ENCODE peak calls at places on chromosomes 4 and X, in eight cellular contexts. T, R, B, Q, H, Z, L and G are unnamed samples.

GRCh38 chr4:125266901-125267601 is 47.7 kb upstream of the FAT4 start:
- DNase-seq in B (peak), T (peak), H (no peak), L (peak), Z (no peak), Q (no peak), R (no peak), G (no peak)

GRCh38 chrX:71320126-71320525 is 18.6 kb downstream of the ITGB1BP2 start:
- DNase-seq in B (no peak), Q (no peak), R (no peak), L (no peak), Z (no peak), H (no peak), T (no peak), G (no peak)

GRCh38 chr4:123922847-123923246 is 526.3 kb downstream of the SPRY1 start:
- DNase-seq in B (peak), Z (no peak), R (no peak), T (no peak), H (no peak), L (peak), Q (no peak), G (no peak)

GRCh38 chrX:78046362-78046761 is 57.7 kb upstream of the PGK1 start:
- DNase-seq in T (no peak), Z (no peak), H (no peak), L (no peak), B (no peak), Q (no peak), R (no peak), G (no peak)

GRCh38 chr4:119627267-119628190 is 1.1 kb downstream of the PDE5A start:
- DNase-seq in T (peak), L (peak), B (peak), H (peak), R (peak), Z (peak), Q (peak), G (peak)

GRCh38 chrX:144566592-144566991 is 680.7 kb upstream of the SPANXN1 start:
- DNase-seq in L (no peak), T (peak), Q (no peak), B (no peak), Z (no peak), H (no peak), R (no peak), G (no peak)

GRCh38 chr4:67549123-67549522 is 3.8 kb upstream of the CENPC start:
- DNase-seq in R (no peak), B (no peak), H (no peak), T (no peak), L (peak), Q (no peak), Z (no peak), G (no peak)

GRCh38 chr4:81214518-81215218 is 354 bp downstream of the PRKG2 start:
- DNase-seq in T (peak), R (no peak), L (peak), H (no peak), Q (peak), Z (no peak), B (peak), G (no peak)

GRCh38 chr4:74990276-74990675 is 57.4 kb downstream of the PARM1 start:
- DNase-seq in R (no peak), H (no peak), L (no peak), T (no peak), Q (no peak), B (no peak), Z (no peak), G (no peak)

GRCh38 chr4:73721419-73721818 is 18.9 kb upstream of the CXCL8 start:
- DNase-seq in B (peak), R (no peak), Z (no peak), T (peak), H (no peak), Q (no peak), L (peak), G (no peak)

GRCh38 chr4:158845166-158846041 is 76.6 kb downstream of the FNIP2 start:
- DNase-seq in B (no peak), Z (no peak), R (no peak), Q (no peak), T (no peak), L (no peak), H (no peak), G (no peak)

GRCh38 chr4:175873707-175874106 is 61.6 kb upstream of the GPM6A start:
- DNase-seq in R (no peak), B (no peak), T (no peak), H (no peak), L (no peak), Q (no peak), Z (no peak), G (no peak)

GRCh38 chr4:152032722-152033131 is 271.9 kb upstream of the GATB start:
- DNase-seq in H (no peak), L (peak), Z (no peak), T (peak), B (peak), R (no peak), Q (no peak), G (no peak)

GRCh38 chrX:68941385-68941952 is 112.6 kb downstream of the EFNB1 start:
- DNase-seq in B (peak), R (peak), Z (no peak), L (peak), T (no peak), H (no peak), Q (no peak), G (no peak)

GRCh38 chrX:122113376-122113775 is 1066.0 kb downstream of the GLUD2 start:
- DNase-seq in Z (no peak), Q (no peak), R (no peak), L (no peak), H (no peak), T (no peak), B (no peak), G (no peak)

GRCh38 chrX:123764967-123765871 is 32.4 kb upstream of the THOC2 start:
- DNase-seq in R (peak), T (peak), H (peak), Q (peak), B (peak), L (peak), Z (peak), G (peak)

GRCh38 chr4:145404754-145405153 is 76.9 kb upstream of the SMAD1 start:
- DNase-seq in H (no peak), R (no peak), T (no peak), L (no peak), Q (no peak), Z (no peak), B (no peak), G (no peak)

DNA sequence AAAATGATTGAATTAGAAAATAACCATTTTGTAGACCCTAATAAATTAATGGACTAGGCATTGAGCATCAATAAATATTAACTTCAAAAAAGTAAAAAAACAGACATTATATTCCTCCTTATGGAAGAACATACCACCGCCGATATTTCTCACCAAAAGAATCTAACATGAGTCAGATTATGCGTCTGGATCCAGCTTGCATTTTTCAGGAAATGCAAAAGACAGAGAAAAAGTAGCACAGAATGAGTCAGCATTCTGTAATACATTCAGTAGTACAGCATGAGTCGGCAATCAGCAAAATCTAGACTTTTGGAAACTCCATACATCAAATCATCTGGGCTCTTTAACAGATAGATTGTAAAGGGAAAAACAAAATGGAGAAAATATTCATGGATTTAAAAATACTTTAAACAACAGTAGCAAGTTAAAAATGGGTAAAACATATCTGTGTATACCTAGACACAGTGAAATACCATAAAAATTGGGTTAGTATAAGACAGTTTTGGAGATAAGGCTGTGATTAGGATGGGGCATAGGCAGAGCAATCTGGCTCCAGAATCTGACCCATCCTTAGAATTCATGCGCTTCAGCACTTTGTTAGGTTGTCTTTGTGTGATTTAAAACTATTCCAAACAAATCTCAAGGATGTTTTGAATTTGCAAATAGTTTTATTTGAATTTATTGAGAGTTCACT is 633.0 kb upstream of the FAM241A start:
- DNase-seq in L (peak), B (peak), T (peak), H (no peak), R (no peak), Z (no peak), Q (no peak), G (no peak)
- H3K27ac ChIP-seq in L (peak), B (peak), T (no peak), H (no peak), R (no peak), Z (no peak), Q (no peak), G (no peak)

DNA sequence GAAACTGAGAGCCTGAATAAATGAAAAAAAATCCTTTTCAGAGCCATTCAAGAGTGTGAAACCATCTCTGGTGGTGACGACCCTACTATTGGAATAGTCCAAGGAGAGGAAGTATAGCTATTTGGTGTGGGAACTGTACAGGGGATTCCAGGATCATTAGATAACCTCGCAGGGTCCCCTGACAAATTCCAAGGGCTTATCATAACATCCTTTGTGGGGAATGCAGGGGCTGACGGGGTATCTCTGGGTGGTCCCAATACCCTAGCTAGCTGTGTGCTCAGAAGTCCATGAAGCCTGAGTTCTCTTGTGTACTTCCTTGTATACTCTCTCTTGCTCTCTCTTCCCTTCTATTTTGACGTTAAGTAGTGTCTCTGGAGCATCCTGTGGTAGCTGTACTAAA is 13.8 kb upstream of the PLAC1 start:
- DNase-seq in T (no peak), Z (no peak), R (no peak), H (no peak), Q (no peak), B (no peak), L (no peak), G (no peak)
- H3K27ac ChIP-seq in T (no peak), Z (no peak), R (no peak), H (no peak), Q (no peak), B (no peak), L (no peak), G (no peak)

DNA sequence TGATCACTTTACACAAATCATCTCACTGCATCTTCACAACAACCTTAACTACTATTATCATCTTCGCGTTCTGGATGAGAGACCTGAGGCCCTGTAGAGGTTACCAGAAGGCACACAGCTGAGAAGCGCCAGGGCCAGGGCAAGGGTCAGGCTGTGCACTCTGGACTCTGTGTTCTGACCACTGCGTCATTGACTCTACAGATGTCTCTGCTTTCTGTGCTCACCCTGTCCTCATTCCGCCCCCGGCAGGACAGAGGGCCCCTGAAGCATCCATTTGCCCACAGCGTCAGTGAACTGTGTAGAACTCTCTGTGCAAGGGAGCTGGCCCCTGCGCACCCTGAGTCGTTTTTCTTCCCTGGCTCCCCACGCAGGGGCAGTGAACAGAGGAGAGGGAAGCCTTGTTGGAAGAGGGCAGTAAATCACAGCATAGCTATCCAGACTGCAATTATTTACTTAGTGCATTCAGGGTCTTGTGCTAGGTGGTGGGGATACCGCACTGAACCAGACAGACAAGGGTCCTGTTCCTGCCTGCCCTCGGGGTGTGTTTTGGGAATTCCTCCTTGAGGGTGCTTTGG is 6.1 kb upstream of the WAS start:
- DNase-seq in B (no peak), T (peak), R (no peak), Q (no peak), Z (peak), H (no peak), L (no peak), G (no peak)
- H3K27ac ChIP-seq in B (no peak), T (no peak), R (no peak), Q (no peak), Z (peak), H (no peak), L (no peak), G (no peak)

GRCh38 chrX:19342331-19342906 is 1.3 kb upstream of the PDHA1 start:
- DNase-seq in Q (no peak), B (peak), R (no peak), Z (no peak), T (no peak), L (peak), H (no peak), G (no peak)
- H3K27ac ChIP-seq in Q (peak), B (no peak), R (peak), Z (no peak), T (no peak), L (no peak), H (peak), G (no peak)

GRCh38 chr4:89254847-89255246 is 52.8 kb downstream of the GPRIN3 start:
- DNase-seq in B (peak), R (no peak), Q (no peak), H (no peak), L (peak), T (peak), Z (peak), G (no peak)
- H3K27ac ChIP-seq in B (no peak), R (no peak), Q (no peak), H (no peak), L (no peak), T (no peak), Z (no peak), G (no peak)

DNA sequence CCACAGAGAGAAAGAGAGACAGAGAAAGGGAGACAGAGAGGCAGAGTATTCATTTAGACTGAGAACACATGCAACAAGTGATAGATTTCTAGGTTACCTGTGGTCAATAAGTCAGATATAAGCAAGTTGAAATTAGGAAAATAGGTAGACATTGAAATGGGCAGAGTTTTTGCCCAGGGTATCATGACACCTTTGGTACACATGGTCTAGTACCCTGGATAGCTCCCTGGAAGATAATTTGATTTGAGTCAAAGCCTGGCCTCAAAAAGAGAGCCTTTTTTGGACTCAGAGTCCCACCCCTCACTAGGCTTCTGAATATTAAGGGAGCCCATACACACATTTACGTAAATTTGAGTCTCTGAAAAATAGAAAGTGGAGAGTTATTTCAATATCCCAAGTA is 4.0 kb upstream of the RPS6KA6 start:
- DNase-seq in H (no peak), R (no peak), L (no peak), Q (no peak), Z (no peak), T (no peak), B (no peak), G (no peak)
- H3K27ac ChIP-seq in H (no peak), R (no peak), L (no peak), Q (no peak), Z (no peak), T (no peak), B (no peak), G (no peak)